ENCODE peak calls at places on chromosome 21, in five cellular contexts. U is coronary artery, K is choroid plexus epithelial cell, F is spleen, L is pancreas. I is an unnamed sample.

GRCh38 chr21:34704119-34704518 is 35.3 kb downstream of the CLIC6 start:
- DNase-seq in U (peak), K (no peak), F (no peak), L (no peak), I (peak)

GRCh38 chr21:18041012-18041411 is 203.6 kb upstream of the CHODL start:
- DNase-seq in U (no peak), K (peak), F (no peak), L (no peak), I (no peak)

GRCh38 chr21:28089599-28090421 is 902.9 kb downstream of the LTN1 start:
- DNase-seq in U (no peak), K (no peak), F (no peak), L (no peak), I (peak)

GRCh38 chr21:34320006-34320405 is 43.8 kb upstream of the KCNE2 start:
- DNase-seq in U (no peak), K (no peak), F (no peak), L (no peak), I (no peak)

GRCh38 chr21:44450999-44451398 is 4.3 kb upstream of the LRRC3 start:
- DNase-seq in U (no peak), K (no peak), F (no peak), L (no peak), I (no peak)

GRCh38 chr21:42153746-42154145 is 65.2 kb upstream of the ABCG1 start:
- DNase-seq in U (no peak), K (no peak), F (no peak), L (no peak), I (no peak)

GRCh38 chr21:42777757-42778344 is 101.5 kb downstream of the WDR4 start:
- DNase-seq in U (no peak), K (peak), F (peak), L (no peak), I (no peak)

GRCh38 chr21:27407296-27407695 is 440.4 kb upstream of the ADAMTS5 start:
- DNase-seq in U (no peak), K (no peak), F (no peak), L (no peak), I (no peak)

GRCh38 chr21:42515708-42516502 is 2.3 kb downstream of the SLC37A1 start:
- DNase-seq in U (peak), K (no peak), F (no peak), L (no peak), I (no peak)

DNA sequence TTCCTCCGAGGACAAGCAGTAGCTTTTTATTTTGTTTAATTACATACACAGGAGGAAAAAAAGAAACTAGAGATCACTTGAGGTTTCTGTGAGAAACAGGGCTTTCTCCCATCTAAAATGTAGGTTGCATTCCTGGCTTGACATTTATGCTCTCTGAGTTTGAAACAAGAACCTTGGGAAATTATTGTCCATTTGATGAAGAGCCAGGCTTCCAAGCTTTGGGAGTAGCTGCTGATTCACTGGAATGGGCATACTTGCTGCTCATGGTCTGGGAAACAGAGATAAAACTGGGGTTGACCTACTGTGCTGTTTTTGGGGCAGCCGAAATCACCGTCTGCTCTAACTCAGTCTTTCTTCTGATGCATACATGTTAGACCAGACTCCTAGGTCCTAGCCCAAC is 165.4 kb downstream of the MIS18A start:
- DNase-seq in U (no peak), K (no peak), F (no peak), L (no peak), I (no peak)
- H3K4me3 ChIP-seq in U (no peak), K (no peak), F (no peak), L (no peak), I (no peak)

GRCh38 chr21:36188081-36188681 is 31.6 kb downstream of the DOP1B start:
- DNase-seq in U (no peak), K (no peak), F (peak), L (peak), I (no peak)
- TF ChIP-seq CTCF in U (no peak), K (no peak), F (no peak), L (no peak), I (no peak)

DNA sequence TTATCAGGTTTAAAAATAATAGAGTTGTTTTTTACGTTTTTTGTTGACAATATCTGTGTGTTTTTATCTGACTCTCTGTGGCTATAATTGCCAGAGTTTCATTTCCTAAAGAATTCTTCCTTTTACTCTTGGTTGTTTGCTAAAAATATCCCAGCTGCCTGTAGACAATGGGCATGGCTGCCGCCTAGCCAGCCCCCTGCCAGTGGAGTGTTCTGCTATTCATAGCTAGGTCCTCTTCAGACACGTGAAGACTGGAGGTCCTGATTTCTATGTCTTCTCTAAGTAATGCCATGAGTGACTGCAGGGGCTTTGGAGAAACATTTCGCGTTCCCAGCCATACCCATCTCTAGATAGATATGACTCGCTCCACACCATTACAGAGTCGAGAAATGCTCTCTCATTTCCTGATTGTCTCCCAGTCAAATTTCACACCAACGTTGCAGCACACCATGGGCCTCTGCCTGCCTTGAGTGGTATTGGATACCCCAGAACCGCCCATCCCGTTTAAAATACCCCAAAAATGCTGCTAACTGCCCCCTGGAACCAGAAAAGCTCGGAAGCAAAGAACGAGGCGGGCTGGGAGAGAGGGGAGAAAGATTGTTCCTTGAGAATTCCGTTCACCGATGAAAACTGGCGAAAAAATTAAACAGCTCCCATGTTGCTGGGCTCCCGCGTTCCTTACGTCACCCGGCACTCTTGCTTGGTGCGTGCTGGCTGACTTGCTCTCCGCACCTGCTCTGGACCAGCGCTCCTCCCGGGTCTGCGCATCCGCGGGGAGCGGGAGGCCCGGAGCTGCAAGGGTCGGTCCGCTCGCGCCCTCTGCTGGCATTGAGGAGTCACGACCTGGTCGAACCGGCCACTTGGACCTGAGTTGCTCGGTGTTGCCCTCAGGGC is 99.3 kb upstream of the BACE2 start:
- DNase-seq in U (peak), K (peak), F (peak), L (peak), I (peak)
- H3K4me3 ChIP-seq in U (peak), K (no peak), F (no peak), L (no peak), I (no peak)

DNA sequence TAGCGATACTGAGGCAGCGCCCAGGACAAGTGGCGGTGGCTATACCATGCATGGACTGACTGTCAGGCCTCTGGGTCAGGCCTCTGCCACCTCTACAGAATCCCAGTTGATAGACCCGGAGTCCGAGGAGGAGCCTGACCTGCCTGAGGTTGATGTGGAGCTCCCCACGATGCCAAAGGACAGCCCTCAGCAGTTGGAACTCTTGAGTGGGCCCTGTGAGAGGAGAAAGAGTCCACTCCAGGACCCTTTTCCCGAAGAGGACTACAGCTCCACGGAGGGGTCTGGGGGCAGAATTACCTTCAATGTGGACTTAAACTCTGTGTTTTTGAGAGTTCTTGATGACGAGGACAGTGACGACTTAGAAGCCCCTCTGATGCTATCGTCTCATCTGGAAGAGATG is 3.2 kb upstream of the IL10RB start:
- DNase-seq in U (no peak), K (no peak), F (no peak), L (no peak), I (no peak)
- TF ChIP-seq CTCF in U (no peak), K (no peak), F (no peak), L (no peak), I (no peak)